ENCODE peak calls at places on chromosomes 13 and 19, in five cellular contexts. K, S, C, B and O are unnamed samples.
A peak's percentile ranks its signal among the peaks of the same experiment; 100 is the strongest.

GRCh38 chr19:18023596-18024212 is 15.7 kb downstream of the ARRDC2 start:
- DNase-seq in S (no peak), B (peak; percentile 85), K (no peak), C (peak; percentile 75), O (no peak)

GRCh38 chr13:33953781-33954180 is 135.8 kb downstream of the RFC3 start:
- DNase-seq in K (no peak), B (no peak), C (no peak), S (no peak), O (no peak)

GRCh38 chr13:79837741-79838450 is 356.9 kb downstream of the NDFIP2 start:
- DNase-seq in S (peak; percentile 17), C (no peak), K (no peak), B (no peak), O (no peak)

GRCh38 chr13:49371943-49372636 is 71.8 kb downstream of the CAB39L start:
- DNase-seq in B (no peak), C (no peak), S (no peak), K (no peak), O (no peak)

GRCh38 chr19:47494729-47495128 is 10.7 kb upstream of the KPTN start:
- DNase-seq in K (no peak), S (no peak), C (no peak), B (no peak), O (no peak)

GRCh38 chr19:14580623-14581237 is 2.2 kb upstream of the CLEC17A start:
- DNase-seq in C (no peak), S (no peak), B (no peak), K (no peak), O (no peak)

GRCh38 chr13:110812869-110813645 is 99.6 kb downstream of the ING1 start:
- DNase-seq in C (no peak), S (no peak), B (no peak), K (no peak), O (no peak)

GRCh38 chr19:2415281-2415972 is 12.0 kb downstream of the TIMM13 start:
- DNase-seq in S (no peak), B (no peak), K (no peak), C (no peak), O (no peak)